ENCODE peak calls at places on chromosome 6, in nine cellular contexts. L, P, S, F, O, M, N, D and Q are unnamed samples.

GRCh38 chr6:11111769-11112437 is 378 bp upstream of the ERVFRD-1 start:
- DNase-seq in L (no peak), P (no peak), S (no peak), F (no peak), O (no peak), M (no peak), N (peak; percentile 18), D (no peak), Q (no peak)

GRCh38 chr6:31791324-31792089 is 4.0 kb downstream of the VARS1 start:
- DNase-seq in L (no peak), P (peak; percentile 54), S (no peak), F (no peak), O (no peak), M (no peak), N (no peak), D (no peak), Q (peak; percentile 56)

GRCh38 chr6:110878751-110879539 is 4.4 kb downstream of the AMD1 start:
- DNase-seq in L (no peak), P (peak; percentile 30), S (no peak), F (no peak), O (no peak), M (no peak), N (peak; percentile 27), D (no peak), Q (peak; percentile 53)

GRCh38 chr6:159157431-159157830 is 11.8 kb upstream of the FNDC1 start:
- DNase-seq in L (no peak), P (no peak), S (no peak), F (no peak), O (no peak), M (no peak), N (no peak), D (no peak), Q (no peak)

GRCh38 chr6:34535199-34535598 is 20.9 kb downstream of the SPDEF start:
- DNase-seq in L (no peak), P (no peak), S (no peak), F (no peak), O (no peak), M (no peak), N (no peak), D (peak; percentile 60), Q (no peak)

GRCh38 chr6:14747881-14748520 is 497.9 kb upstream of the JARID2 start:
- DNase-seq in L (no peak), P (no peak), S (no peak), F (no peak), O (no peak), M (no peak), N (no peak), D (no peak), Q (peak; percentile 52)

GRCh38 chr6:157595768-157596167 is 214.8 kb downstream of the ZDHHC14 start:
- DNase-seq in L (no peak), P (no peak), S (peak; percentile 67), F (no peak), O (no peak), M (no peak), N (no peak), D (no peak), Q (no peak)

GRCh38 chr6:39240155-39240757 is 11.0 kb upstream of the KCNK5 start:
- DNase-seq in L (no peak), P (no peak), S (peak; percentile 20), F (no peak), O (no peak), M (no peak), N (no peak), D (no peak), Q (no peak)

GRCh38 chr6:31815025-31815838 is at the start of the genes HSPA1A and HSPA1L:
- DNase-seq in L (peak; percentile 98), P (peak; percentile 96), S (peak; percentile 94), F (peak; percentile 98), O (peak; percentile 97), M (no peak), N (peak; percentile 97), D (peak; percentile 98), Q (peak; percentile 91)

GRCh38 chr6:41074692-41075436 is 2.1 kb downstream of the NFYA start:
- DNase-seq in L (no peak), P (peak; percentile 36), S (no peak), F (no peak), O (no peak), M (no peak), N (no peak), D (no peak), Q (peak; percentile 38)

DNA sequence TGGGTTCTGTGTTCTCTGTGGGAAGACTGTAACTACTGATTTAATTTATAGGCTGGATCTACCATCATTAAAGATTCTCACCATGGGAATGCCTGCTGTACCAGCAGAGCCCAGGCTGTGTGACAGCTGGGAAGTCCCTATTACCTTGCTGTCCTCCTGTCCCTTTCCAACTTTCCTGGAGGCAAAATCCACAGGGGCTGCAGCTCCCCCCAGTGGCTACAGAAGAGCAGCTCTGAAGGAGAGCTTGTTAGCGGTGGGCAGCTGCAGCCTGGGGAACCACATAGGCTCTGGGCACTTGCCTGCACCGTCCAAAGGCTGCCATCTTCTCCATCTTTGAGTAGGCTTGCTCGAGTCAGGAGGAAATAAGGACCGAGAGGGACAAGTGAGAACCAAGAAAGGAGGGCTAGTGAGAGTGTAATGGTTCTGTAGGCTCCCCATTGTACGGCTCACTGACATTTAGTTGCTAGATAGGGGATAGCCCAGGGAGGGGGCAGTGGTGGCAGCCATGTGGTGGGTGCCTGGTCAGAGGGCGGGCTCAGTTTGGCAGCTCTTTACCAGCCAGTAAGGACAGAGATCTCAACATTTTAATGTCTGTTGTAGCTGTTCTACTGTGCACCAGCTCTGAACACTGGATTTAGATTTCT is 155.1 kb upstream of the MLIP start:
- DNase-seq in L (peak; percentile 74), P (peak; percentile 57), S (peak; percentile 60), F (peak; percentile 84), O (peak; percentile 79), M (no peak), N (peak; percentile 77), D (peak; percentile 78), Q (peak; percentile 63)
- TF ChIP-seq CTCF in L (peak; percentile 47), P (peak; percentile 56), S (no peak), F (peak; percentile 74), O (peak; percentile 25), M (peak; percentile 96), N (peak; percentile 68), D (peak; percentile 82), Q (peak; percentile 74)

GRCh38 chr6:116467096-116467495 is 5.9 kb downstream of the CALHM6 start:
- DNase-seq in L (no peak), P (peak; percentile 57), S (no peak), F (no peak), O (no peak), M (no peak), N (no peak), D (no peak), Q (peak; percentile 8)

GRCh38 chr6:116462516-116462915 is 1.3 kb downstream of the CALHM6 start:
- DNase-seq in L (no peak), P (no peak), S (no peak), F (no peak), O (no peak), M (no peak), N (no peak), D (no peak), Q (no peak)

GRCh38 chr6:116468293-116468692 is 7.1 kb downstream of the CALHM6 start:
- DNase-seq in L (no peak), P (no peak), S (no peak), F (no peak), O (no peak), M (no peak), N (no peak), D (no peak), Q (no peak)

GRCh38 chr6:116467514-116467913 is 6.3 kb downstream of the CALHM6 start:
- DNase-seq in L (no peak), P (no peak), S (no peak), F (no peak), O (no peak), M (no peak), N (no peak), D (no peak), Q (no peak)

DNA sequence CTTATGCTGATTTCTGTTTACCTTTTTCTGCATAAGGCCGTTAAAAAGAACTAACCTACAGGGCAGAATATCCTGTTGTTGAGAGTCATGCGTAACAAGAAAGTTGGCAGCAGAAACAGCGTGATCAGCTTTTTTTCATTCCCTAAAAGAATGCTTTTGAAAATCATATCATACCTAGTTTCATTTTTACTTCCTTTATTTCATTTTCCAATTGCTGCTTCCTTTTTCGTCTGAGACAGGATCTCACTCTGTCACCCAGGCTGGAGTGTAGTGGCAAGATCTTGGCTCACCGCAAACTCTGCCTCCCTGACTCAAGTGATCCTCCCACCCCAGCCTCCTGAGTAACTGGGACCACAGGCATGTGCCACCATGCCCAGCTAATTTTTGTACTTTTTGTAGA is 4.1 kb downstream of the CALHM6 start:
- DNase-seq in L (no peak), P (no peak), S (peak; percentile 75), F (no peak), O (no peak), M (no peak), N (no peak), D (no peak), Q (no peak)
- H3K4me3 ChIP-seq in L (no peak overlapping the region), P (no peak overlapping the region), S (no peak overlapping the region), F (no peak overlapping the region), O (no peak overlapping the region), M (no peak overlapping the region), N (no peak overlapping the region), D (no peak overlapping the region), Q (no peak overlapping the region)

GRCh38 chr6:128323011-128323410 is 197.4 kb downstream of the PTPRK start:
- DNase-seq in L (no peak), P (no peak), S (no peak), F (no peak), O (no peak), M (no peak), N (no peak), D (no peak), Q (no peak)

GRCh38 chr6:128333581-128334223 is 186.7 kb downstream of the PTPRK start:
- DNase-seq in L (no peak), P (no peak), S (no peak), F (no peak), O (no peak), M (no peak), N (no peak), D (no peak), Q (no peak)

DNA sequence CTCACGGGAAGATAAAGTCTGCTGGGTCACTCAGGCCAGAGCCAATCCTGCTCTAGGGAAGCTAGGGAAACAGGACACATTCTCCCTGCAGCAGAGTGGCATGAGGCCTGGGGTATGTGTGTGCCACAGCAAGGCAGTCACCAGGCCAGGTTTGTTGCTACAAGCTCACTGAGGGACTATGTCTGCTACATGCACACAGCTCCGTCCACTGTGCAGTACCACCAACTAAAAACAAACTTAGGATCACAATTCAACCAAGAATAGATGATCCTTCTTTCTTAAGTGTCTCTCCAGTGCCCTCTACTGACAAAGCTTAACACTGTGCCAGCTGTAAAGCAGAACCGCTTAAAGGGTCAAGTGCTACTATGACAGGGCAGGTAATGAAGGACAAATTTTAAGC is 192.5 kb downstream of the PTPRK start:
- DNase-seq in L (no peak), P (peak; percentile 69), S (no peak), F (no peak), O (no peak), M (no peak), N (no peak), D (no peak), Q (peak; percentile 50)
- TF ChIP-seq CTCF in L (peak; percentile 43), P (peak; percentile 53), S (peak; percentile 16), F (peak; percentile 33), O (no peak), M (peak; percentile 49), N (peak; percentile 36), D (peak; percentile 36), Q (peak; percentile 48)

DNA sequence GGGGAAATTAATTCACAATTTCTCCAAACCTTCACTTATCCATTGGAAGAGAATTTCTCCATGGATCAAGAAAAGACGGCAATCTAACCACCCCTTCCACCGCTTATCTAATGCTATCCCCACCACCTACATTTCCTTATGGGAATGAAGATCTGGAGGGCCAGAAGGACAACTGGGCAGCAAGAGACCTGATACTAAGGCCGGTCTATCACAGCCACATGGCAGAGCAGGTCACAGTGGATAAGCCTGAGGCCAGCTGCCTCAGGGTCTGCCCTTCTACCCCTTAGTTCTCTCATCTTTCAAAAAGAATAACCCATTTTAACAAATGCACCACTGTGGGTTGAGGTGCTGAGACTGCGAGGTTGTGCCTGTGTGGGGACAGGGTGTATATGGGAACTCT is 37.1 kb downstream of the MAN1A1 start:
- DNase-seq in L (no peak), P (no peak), S (no peak), F (no peak), O (no peak), M (no peak), N (no peak), D (no peak), Q (no peak)
- H3K4me3 ChIP-seq in L (no peak overlapping the region), P (no peak overlapping the region), S (no peak overlapping the region), F (no peak overlapping the region), O (no peak overlapping the region), M (no peak overlapping the region), N (no peak overlapping the region), D (no peak overlapping the region), Q (no peak overlapping the region)